ENCODE peak calls at places on chromosomes 6 and 20, in eight cellular contexts. J, D, G, Q, B, N, M and K are unnamed samples.

GRCh38 chr20:44114755-44115044 is 72.3 kb downstream of the JPH2 start:
- DNase-seq in N (no peak), Q (no peak), B (no peak), G (no peak), M (no peak), J (no peak), D (no peak), K (no peak)

GRCh38 chr6:157604816-157605215 is 218.2 kb upstream of the SNX9 start:
- DNase-seq in M (no peak), J (peak), D (no peak), B (no peak), N (no peak), G (no peak), Q (no peak), K (peak)

GRCh38 chr20:17787816-17788215 is 88.0 kb downstream of the BANF2 start:
- DNase-seq in B (no peak), N (no peak), G (no peak), J (no peak), Q (no peak), M (no peak), D (no peak), K (no peak)

GRCh38 chr6:69416739-69417138 is 380.1 kb downstream of the LMBRD1 start:
- DNase-seq in B (no peak), D (no peak), G (no peak), M (no peak), N (peak), Q (no peak), J (no peak), K (no peak)

GRCh38 chr20:41501376-41501775 is 116.8 kb downstream of the CHD6 start:
- DNase-seq in D (no peak), Q (no peak), M (no peak), N (no peak), G (no peak), J (peak), B (no peak), K (no peak)

GRCh38 chr6:103273048-103273447 is 1586.7 kb downstream of the HACE1 start:
- DNase-seq in D (no peak), B (no peak), N (no peak), M (no peak), G (no peak), Q (no peak), J (no peak), K (no peak)

GRCh38 chr20:4858000-4858399 is 136.3 kb downstream of the PRND start:
- DNase-seq in D (no peak), Q (peak), G (no peak), B (no peak), N (no peak), M (no peak), J (no peak), K (no peak)

GRCh38 chr6:1756472-1757129 is 146.9 kb downstream of the FOXC1 start:
- DNase-seq in M (no peak), B (no peak), J (no peak), Q (no peak), D (no peak), G (no peak), N (no peak), K (no peak)

GRCh38 chr6:105324386-105325000 is 78.4 kb downstream of the PREP start:
- DNase-seq in M (no peak), B (no peak), Q (no peak), J (no peak), D (no peak), G (no peak), N (no peak), K (no peak)

GRCh38 chr6:124226396-124226795 is 422.7 kb downstream of the NKAIN2 start:
- DNase-seq in Q (no peak), B (no peak), N (peak), D (no peak), J (peak), M (no peak), G (no peak), K (no peak)

GRCh38 chr6:17894905-17895304 is 92.5 kb downstream of the KIF13A start:
- DNase-seq in J (no peak), G (no peak), N (no peak), M (no peak), D (no peak), Q (no peak), B (no peak), K (no peak)

GRCh38 chr6:37304766-37305165 is 46.8 kb upstream of the TMEM217 start:
- DNase-seq in D (no peak), J (no peak), B (no peak), G (no peak), Q (no peak), M (no peak), N (no peak), K (no peak)

GRCh38 chr6:44161997-44162338 is 3.3 kb downstream of the CAPN11 start:
- DNase-seq in M (peak), N (peak), J (peak), D (no peak), G (no peak), B (no peak), Q (no peak), K (peak)

GRCh38 chr6:45619994-45620471 is 242.3 kb upstream of the SUPT3H start:
- DNase-seq in B (no peak), N (peak), G (no peak), M (no peak), J (no peak), Q (no peak), D (no peak), K (no peak)

GRCh38 chr20:47311211-47311610 is 45.3 kb downstream of the ZMYND8 start:
- DNase-seq in B (no peak), G (no peak), J (no peak), Q (peak), N (no peak), D (no peak), M (no peak), K (no peak)

GRCh38 chr6:108541843-108542795 is 18.6 kb upstream of the FOXO3 start:
- DNase-seq in J (peak), D (peak), M (no peak), B (no peak), G (no peak), N (peak), Q (peak), K (peak)

GRCh38 chr20:63062188-63063140 is 55.7 kb upstream of the BHLHE23 start:
- DNase-seq in N (no peak), J (no peak), M (no peak), B (no peak), Q (peak), D (no peak), G (no peak), K (no peak)

GRCh38 chr20:51969191-51969590 is 166.9 kb upstream of the SALL4 start:
- DNase-seq in J (no peak), B (no peak), D (no peak), G (no peak), N (no peak), Q (no peak), M (no peak), K (no peak)

GRCh38 chr6:113433506-113433991 is 423.6 kb upstream of the MARCKS start:
- DNase-seq in D (no peak), M (peak), N (peak), Q (peak), J (peak), B (no peak), G (no peak), K (peak)

GRCh38 chr6:32519910-32520258 is 10.2 kb downstream of the HLA-DRB5 start:
- DNase-seq in D (no peak), B (no peak), M (no peak), Q (no peak), J (no peak), N (no peak), G (no peak), K (no peak)

GRCh38 chr6:145685932-145686331 is 49.4 kb downstream of the EPM2A start:
- DNase-seq in D (no peak), N (no peak), G (no peak), B (no peak), Q (no peak), M (no peak), J (no peak), K (no peak)

GRCh38 chr20:50346372-50347347 is 156.0 kb downstream of the CEBPB start:
- DNase-seq in M (peak), B (peak), G (no peak), J (peak), D (no peak), N (peak), Q (peak), K (peak)

GRCh38 chr6:109318328-109318876 is 63.9 kb downstream of the CD164 start:
- DNase-seq in G (no peak), N (no peak), M (no peak), J (no peak), Q (no peak), D (no peak), B (no peak), K (no peak)

GRCh38 chr6:45344900-45345299 is 16.8 kb downstream of the RUNX2 start:
- DNase-seq in N (no peak), B (no peak), J (no peak), Q (no peak), M (no peak), G (no peak), D (no peak), K (no peak)

GRCh38 chr6:30837432-30837831 is 46.9 kb upstream of the DDR1 start:
- DNase-seq in G (no peak), N (no peak), D (no peak), Q (no peak), M (no peak), B (no peak), J (no peak), K (no peak)

GRCh38 chr6:145963216-145964068 is 716 bp downstream of the SHPRH start:
- DNase-seq in G (peak), B (no peak), Q (peak), J (peak), N (peak), D (peak), M (peak), K (peak)

GRCh38 chr6:88422831-88423230 is 256.7 kb upstream of the CNR1 start:
- DNase-seq in N (peak), J (no peak), G (no peak), Q (no peak), D (no peak), M (no peak), B (no peak), K (no peak)
- TF ChIP-seq CTCF in N (peak), J (peak), G (no peak), Q (no peak), D (no peak), M (peak), B (no peak), K (no peak)

DNA sequence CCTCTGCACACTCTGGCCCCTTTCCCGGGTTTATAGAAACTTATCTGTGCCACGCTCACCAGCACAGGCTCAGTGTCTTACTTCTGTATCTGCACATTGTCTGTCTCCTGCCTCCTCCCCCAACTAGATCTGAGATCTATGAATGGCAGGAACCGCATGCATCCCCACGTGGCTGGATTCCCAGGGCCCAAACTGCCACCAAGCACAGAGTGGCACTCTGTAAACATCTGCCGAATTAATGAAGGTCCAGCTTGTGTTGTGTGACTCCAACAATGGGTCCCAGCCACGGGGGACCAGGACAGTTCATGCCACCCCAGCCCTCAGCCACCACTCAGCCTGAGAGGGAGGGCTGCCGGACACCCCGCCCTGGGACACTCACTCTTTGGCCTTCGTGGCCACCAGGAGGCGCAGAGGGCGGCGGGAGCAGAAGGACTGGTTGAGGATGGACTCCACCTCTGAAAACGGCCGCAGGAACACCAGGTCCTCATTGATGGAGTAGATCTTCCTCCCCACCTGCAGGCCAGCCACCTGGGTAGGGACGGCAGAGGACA is 171.1 kb downstream of the PREX1 start:
- DNase-seq in D (peak), M (no peak), G (no peak), J (no peak), Q (no peak), N (no peak), B (no peak), K (no peak)
- TF ChIP-seq CTCF in D (peak), M (peak), G (no peak), J (peak), Q (no peak), N (peak), B (no peak), K (peak)

DNA sequence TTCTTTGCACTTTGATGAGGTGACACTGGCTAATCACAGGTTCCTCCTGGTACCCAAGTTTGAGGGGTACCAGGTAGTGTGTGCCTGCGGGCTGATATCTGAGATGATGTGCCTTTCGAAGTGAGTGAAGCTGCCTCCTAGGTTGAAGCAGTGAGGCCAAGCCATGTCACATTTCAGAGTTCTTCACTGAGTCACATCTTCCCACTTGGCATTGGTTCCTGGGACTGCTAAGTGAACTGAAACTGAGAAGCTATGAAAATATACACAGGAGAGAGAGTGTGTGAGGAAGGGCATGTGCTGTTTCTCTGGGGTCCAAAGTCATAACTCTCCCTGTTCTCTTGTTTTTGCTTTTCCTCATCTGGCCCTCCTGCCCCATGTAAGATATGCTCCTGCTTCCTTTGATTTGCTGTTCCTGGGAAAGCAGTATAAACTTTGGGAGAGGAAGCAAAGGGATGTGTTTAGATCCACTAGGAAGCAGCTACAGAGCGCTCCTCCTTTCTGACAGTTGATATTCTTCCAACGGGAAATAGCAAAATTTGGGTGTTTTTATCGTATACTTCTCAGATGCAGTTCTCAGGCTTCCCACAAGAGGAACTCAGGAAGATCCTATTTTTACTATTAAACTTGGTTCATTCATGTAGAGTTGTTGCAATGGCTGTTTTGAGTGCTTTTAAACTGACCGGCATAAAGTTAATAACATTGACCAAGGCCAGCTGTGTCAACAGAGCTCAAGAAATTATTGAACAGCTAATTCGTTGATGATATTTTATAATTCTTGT is 153.7 kb downstream of the MOXD1 start:
- DNase-seq in Q (no peak), J (peak), D (no peak), N (peak), M (no peak), B (no peak), G (no peak), K (peak)
- TF ChIP-seq CTCF in Q (no peak), J (peak), D (no peak), N (no peak), M (no peak), B (no peak), G (no peak), K (peak)

DNA sequence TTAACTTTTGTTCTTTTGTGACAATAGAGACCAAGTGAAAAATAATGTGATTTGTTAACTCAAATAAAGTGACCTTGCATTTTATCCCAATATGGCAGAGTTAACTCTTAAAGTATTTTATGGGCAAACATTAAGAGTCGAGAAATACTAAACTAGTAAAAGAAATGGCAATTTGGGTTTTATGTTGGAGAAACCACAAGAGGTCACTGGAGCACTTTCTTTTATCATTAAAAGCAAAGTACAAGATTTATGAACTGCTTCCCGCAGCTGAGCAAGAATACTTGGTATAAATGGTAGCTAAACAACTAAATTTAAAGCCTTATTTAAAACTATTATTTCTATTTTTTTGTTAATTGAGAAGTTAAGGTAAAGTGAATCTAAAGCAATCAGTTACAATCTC is 33.5 kb upstream of the MCM9 start:
- DNase-seq in D (no peak), B (no peak), Q (no peak), G (no peak), J (peak), N (peak), M (no peak), K (peak)
- TF ChIP-seq CTCF in D (no peak), B (no peak), Q (peak), G (no peak), J (peak), N (no peak), M (peak), K (peak)

DNA sequence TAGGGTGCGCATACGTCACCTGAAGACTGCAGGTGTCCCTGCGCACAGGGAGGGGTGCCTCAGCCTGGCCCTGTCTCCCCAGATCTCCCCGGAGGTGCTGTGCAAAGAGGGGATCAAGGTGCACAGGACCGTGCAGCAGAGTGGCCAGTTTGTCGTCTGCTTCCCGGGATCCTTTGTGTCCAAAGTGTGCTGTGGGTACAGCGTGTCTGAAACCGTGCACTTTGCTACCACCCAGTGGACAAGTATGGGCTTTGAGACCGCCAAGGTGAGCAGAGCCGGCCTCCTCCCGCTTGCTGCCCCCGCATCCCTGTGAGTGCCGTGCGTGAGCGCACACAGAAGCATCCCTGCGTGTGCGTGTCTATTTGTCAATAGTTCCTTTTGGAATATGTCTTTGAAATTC is 150.7 kb downstream of the DTNBP1 start:
- DNase-seq in G (no peak), B (no peak), M (no peak), N (no peak), D (peak), J (no peak), Q (no peak), K (no peak)
- TF ChIP-seq CTCF in G (no peak), B (peak), M (peak), N (no peak), D (no peak), J (no peak), Q (no peak), K (peak)

DNA sequence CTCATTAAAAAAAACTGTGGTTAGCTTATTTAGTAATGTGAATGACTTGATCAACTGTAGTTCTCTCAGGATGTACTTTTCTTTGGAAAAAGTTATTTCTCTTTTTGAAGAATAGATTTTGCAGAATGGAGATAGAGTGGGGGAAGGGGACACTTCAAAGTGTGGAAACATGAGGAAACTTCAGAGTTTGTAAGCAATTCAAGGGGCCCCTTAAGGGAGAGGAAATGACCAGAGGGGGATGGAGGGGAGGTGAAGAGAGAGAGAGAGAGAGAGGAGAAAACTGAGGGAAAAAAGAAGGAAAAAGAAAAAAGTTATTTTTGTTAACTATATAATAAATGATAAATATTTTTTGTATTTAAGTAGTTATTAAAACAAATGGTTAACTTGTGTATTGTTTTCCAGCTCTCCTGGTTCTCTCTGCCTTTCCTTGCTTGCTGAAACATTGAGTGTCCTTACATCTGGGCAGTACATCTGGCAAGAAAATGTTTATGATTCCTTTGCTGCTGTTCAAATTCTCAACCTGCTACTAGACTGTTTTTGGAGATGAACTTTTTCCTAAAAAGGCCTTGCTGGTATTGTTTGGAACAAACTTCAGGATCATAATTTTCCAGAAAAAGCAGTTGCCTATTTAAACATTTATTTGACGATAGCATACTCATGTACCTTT is 497.5 kb upstream of the CITED2 start:
- DNase-seq in M (no peak), Q (no peak), G (no peak), D (no peak), B (no peak), J (no peak), N (no peak), K (no peak)
- TF ChIP-seq CTCF in M (no peak), Q (no peak), G (no peak), D (no peak), B (no peak), J (no peak), N (no peak), K (no peak)